ENCODE peak calls at places on chromosomes 16 and 17, in eight cellular contexts. G, X, K, N, U, J, S and W are unnamed samples. For H3K36me3, the result is how much of the 10 kb centered on the place peaks cover.

GRCh38 chr16:82119405-82119804 is 50.6 kb downstream of the MPHOSPH6 start:
- DNase-seq in G (no peak), X (no peak), K (no peak), N (no peak), U (no peak), J (no peak), S (no peak), W (no peak)

GRCh38 chr17:37701424-37702020 is 43.3 kb downstream of the HNF1B start:
- DNase-seq in G (peak), X (peak), K (no peak), N (peak), U (peak), J (no peak), S (peak), W (no peak)

GRCh38 chr16:68490829-68491575 is 42.7 kb upstream of the SMPD3 start:
- DNase-seq in G (no peak), X (no peak), K (peak), N (no peak), U (no peak), J (no peak), S (no peak), W (no peak)

GRCh38 chr17:82551779-82552457 is 32.4 kb downstream of the FOXK2 start:
- DNase-seq in G (peak), X (peak), K (peak), N (no peak), U (peak), J (peak), S (peak), W (peak)

GRCh38 chr16:80347900-80348299 is 192.9 kb upstream of the DYNLRB2 start:
- DNase-seq in G (no peak), X (no peak), K (peak), N (no peak), U (peak), J (peak), S (no peak), W (no peak)

GRCh38 chr17:14361470-14361869 is 60.6 kb downstream of the HS3ST3B1 start:
- DNase-seq in G (no peak), X (no peak), K (no peak), N (no peak), U (no peak), J (no peak), S (no peak), W (no peak)

GRCh38 chr17:62761884-62762283 is 46.2 kb downstream of the MARCHF10 start:
- DNase-seq in G (no peak), X (no peak), K (no peak), N (no peak), U (no peak), J (no peak), S (no peak), W (peak)

GRCh38 chr17:63445571-63446217 is 412 bp downstream of the CYB561 start:
- DNase-seq in G (peak), X (peak), K (peak), N (no peak), U (no peak), J (no peak), S (peak), W (no peak)

DNA sequence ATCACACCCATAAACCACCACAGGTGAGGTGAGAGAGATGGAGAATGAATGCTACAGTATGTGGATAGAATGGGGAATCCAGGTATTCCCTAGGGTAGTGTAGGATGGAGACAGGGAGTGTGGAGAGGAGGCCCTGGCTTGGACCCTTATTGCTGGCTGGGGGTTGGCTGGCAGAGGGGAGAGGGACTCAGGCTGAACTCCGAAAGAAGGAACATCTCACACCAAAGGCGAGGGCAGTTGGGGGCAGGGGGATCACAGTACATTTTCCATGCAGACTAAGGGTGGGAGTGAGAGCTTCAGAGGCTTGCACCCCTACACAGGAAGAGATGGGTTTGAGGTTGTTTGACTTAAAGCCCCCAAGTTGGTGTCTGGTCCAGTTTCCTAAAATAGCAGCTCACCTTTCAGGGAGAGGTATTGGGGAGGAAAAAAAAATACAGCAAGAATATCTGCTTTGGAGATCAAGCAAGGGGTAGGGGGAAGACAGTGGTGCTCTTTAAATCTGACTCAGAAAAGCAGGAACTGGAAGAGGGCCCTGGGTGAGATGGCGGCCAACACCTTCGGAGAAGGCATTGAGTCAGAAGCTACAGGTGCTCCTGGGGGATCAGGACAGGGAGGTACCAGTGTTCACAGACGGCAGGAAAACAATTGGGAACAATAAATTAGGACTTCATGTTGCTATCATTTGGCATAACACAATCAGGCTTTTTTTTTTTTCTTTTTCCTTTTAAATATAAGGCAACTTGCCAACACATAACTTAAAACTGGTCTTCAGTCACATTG is 12.4 kb downstream of the TRAF4 start:
- DNase-seq in G (no peak), X (no peak), K (peak), N (no peak), U (no peak), J (no peak), S (no peak), W (no peak)
- H3K36me3 ChIP-seq in G (under half), X (under half), K (under half), N (under half), U (under half), J (under half), S (under half), W (under half)

DNA sequence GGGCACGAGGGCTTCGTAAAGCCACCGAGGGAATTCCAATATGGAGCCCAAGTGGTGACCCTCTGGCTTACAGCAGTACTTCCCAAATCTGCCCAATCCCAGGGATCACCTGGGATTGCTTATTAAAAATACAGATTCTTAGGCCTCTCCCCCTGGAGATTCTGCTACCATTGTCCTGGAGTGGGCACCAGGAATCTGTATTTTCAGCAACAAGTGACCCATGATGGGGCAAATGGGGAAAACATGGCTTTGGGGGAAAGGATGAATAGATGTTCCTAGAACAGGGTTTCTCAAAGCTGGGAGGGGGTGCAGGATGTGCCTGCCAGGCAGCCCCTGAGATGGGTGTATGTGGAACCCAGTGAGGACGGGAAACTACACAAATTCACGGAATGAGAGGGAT is 40.6 kb downstream of the EMP2 start:
- DNase-seq in G (no peak), X (no peak), K (no peak), N (no peak), U (no peak), J (no peak), S (no peak), W (no peak)
- H3K4me3 ChIP-seq in G (no peak), X (no peak), K (no peak), N (no peak), U (no peak), J (no peak), S (no peak), W (no peak)

GRCh38 chr16:31710880-31711279 is 162.7 kb upstream of the ZNF267 start:
- DNase-seq in G (no peak), X (no peak), K (no peak), N (no peak), U (no peak), J (no peak), S (no peak), W (no peak)
- H3K36me3 ChIP-seq in G (under half), X (under half), K (under half), N (under half), U (under half), J (under half), S (under half), W (under half)

GRCh38 chr17:71878998-71879397 is 241.8 kb upstream of the SOX9 start:
- DNase-seq in G (no peak), X (no peak), K (no peak), N (no peak), U (no peak), J (no peak), S (no peak), W (no peak)
- H3K4me3 ChIP-seq in G (no peak), X (no peak), K (no peak), N (no peak), U (no peak), J (no peak), S (no peak), W (no peak)

GRCh38 chr17:18194804-18195203 is 11.2 kb downstream of the ALKBH5 start:
- DNase-seq in G (no peak), X (no peak), K (no peak), N (no peak), U (no peak), J (no peak), S (no peak), W (no peak)

GRCh38 chr17:18190629-18191028 is 7.0 kb downstream of the ALKBH5 start:
- DNase-seq in G (no peak), X (no peak), K (no peak), N (no peak), U (no peak), J (no peak), S (no peak), W (no peak)

GRCh38 chr17:18194394-18194793 is 10.8 kb downstream of the ALKBH5 start:
- DNase-seq in G (no peak), X (no peak), K (no peak), N (no peak), U (no peak), J (no peak), S (no peak), W (no peak)

GRCh38 chr17:18191071-18191667 is 7.5 kb downstream of the ALKBH5 start:
- DNase-seq in G (no peak), X (no peak), K (peak), N (no peak), U (peak), J (no peak), S (no peak), W (no peak)

DNA sequence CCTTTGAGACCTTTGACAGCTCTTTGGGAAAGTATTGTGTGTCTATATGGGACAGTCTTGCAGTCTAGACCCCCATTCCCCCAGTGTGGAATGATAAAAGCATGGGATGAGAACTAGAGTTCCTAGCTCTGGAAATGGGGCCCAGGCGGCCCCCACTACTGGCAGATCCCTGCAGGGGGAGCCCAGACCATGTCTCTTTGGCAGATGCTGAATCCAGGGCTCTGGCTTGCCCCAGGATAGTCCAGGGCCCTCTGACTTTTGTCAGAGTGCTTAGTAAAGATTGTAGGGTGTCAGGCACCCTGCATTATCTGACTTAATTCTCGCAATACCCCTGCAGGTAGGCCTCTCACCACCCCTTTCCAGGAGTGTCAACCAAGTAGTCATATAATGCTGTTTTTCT is 8.3 kb downstream of the ALKBH5 start:
- DNase-seq in G (no peak), X (no peak), K (no peak), N (no peak), U (no peak), J (no peak), S (no peak), W (peak)
- H3K36me3 ChIP-seq in G (under half), X (under half), K (under half), N (under half), U (under half), J (under half), S (under half), W (half or more)